ENCODE peak calls at places on chromosomes 11 and 22, in four cellular contexts. One of them, this sample, is unnamed.

GRCh38 chr22:28129319-28129962 is 210.4 kb upstream of the PITPNB start:
- DNase-seq in RWPE1: no peak
- DNase-seq in adipocyte: no peak
- DNase-seq in NCI-H2029 treated with DMSO at 0.1 percent for 48 hours: no peak
- DNase-seq in this sample: no peak

GRCh38 chr22:50118557-50119168 is 28.9 kb downstream of the MOV10L1 start:
- DNase-seq in RWPE1: no peak
- DNase-seq in adipocyte: peak
- DNase-seq in NCI-H2029 treated with DMSO at 0.1 percent for 48 hours: no peak
- DNase-seq in this sample: no peak

GRCh38 chr22:39622881-39623367 is 52.4 kb downstream of the CACNA1I start:
- DNase-seq in RWPE1: no peak
- DNase-seq in adipocyte: peak
- DNase-seq in NCI-H2029 treated with DMSO at 0.1 percent for 48 hours: no peak
- DNase-seq in this sample: no peak

GRCh38 chr22:24894220-24894975 is 52.1 kb downstream of the LHFPL7 start:
- DNase-seq in RWPE1: peak
- DNase-seq in adipocyte: peak
- DNase-seq in NCI-H2029 treated with DMSO at 0.1 percent for 48 hours: peak
- DNase-seq in this sample: peak

GRCh38 chr22:45878051-45878764 is 98.8 kb downstream of the WNT7B start:
- DNase-seq in RWPE1: no peak
- DNase-seq in adipocyte: no peak
- DNase-seq in NCI-H2029 treated with DMSO at 0.1 percent for 48 hours: peak
- DNase-seq in this sample: no peak

GRCh38 chr11:61627831-61628753 is 47.2 kb upstream of the SYT7 start:
- DNase-seq in RWPE1: peak
- DNase-seq in adipocyte: peak
- DNase-seq in NCI-H2029 treated with DMSO at 0.1 percent for 48 hours: peak
- DNase-seq in this sample: peak

GRCh38 chr22:40203568-40203967 is 25.8 kb downstream of the TNRC6B start:
- DNase-seq in RWPE1: no peak
- DNase-seq in adipocyte: peak
- DNase-seq in NCI-H2029 treated with DMSO at 0.1 percent for 48 hours: peak
- DNase-seq in this sample: no peak

GRCh38 chr11:32420937-32421532 is 14.3 kb downstream of the WT1 start:
- DNase-seq in RWPE1: no peak
- DNase-seq in adipocyte: no peak
- DNase-seq in NCI-H2029 treated with DMSO at 0.1 percent for 48 hours: no peak
- DNase-seq in this sample: no peak

GRCh38 chr22:32331236-32331917 is 26.3 kb upstream of the RFPL3 start:
- DNase-seq in RWPE1: no peak
- DNase-seq in adipocyte: no peak
- DNase-seq in NCI-H2029 treated with DMSO at 0.1 percent for 48 hours: no peak
- DNase-seq in this sample: no peak

GRCh38 chr11:26947379-26947844 is 46.5 kb upstream of the FIBIN start:
- DNase-seq in RWPE1: peak
- DNase-seq in adipocyte: peak
- DNase-seq in NCI-H2029 treated with DMSO at 0.1 percent for 48 hours: no peak
- DNase-seq in this sample: no peak

GRCh38 chr11:121053244-121053643 is 29.3 kb downstream of the TBCEL start:
- DNase-seq in RWPE1: no peak
- DNase-seq in adipocyte: no peak
- DNase-seq in NCI-H2029 treated with DMSO at 0.1 percent for 48 hours: no peak
- DNase-seq in this sample: no peak

GRCh38 chr11:33461319-33461718 is 204.1 kb downstream of the HIPK3 start:
- DNase-seq in RWPE1: no peak
- DNase-seq in adipocyte: no peak
- DNase-seq in NCI-H2029 treated with DMSO at 0.1 percent for 48 hours: no peak
- DNase-seq in this sample: no peak

GRCh38 chr11:37468344-37468743 is 870.3 kb upstream of the RAG2 start:
- DNase-seq in RWPE1: no peak
- DNase-seq in adipocyte: no peak
- DNase-seq in NCI-H2029 treated with DMSO at 0.1 percent for 48 hours: no peak
- DNase-seq in this sample: no peak

GRCh38 chr11:128694618-128695481 is 978 bp downstream of the FLI1 start:
- DNase-seq in RWPE1: no peak
- DNase-seq in adipocyte: peak
- DNase-seq in NCI-H2029 treated with DMSO at 0.1 percent for 48 hours: no peak
- DNase-seq in this sample: no peak

GRCh38 chr11:75524576-75525432 is 937 bp downstream of the GDPD5 start:
- DNase-seq in RWPE1: no peak
- DNase-seq in adipocyte: peak
- DNase-seq in NCI-H2029 treated with DMSO at 0.1 percent for 48 hours: no peak
- DNase-seq in this sample: no peak

GRCh38 chr11:5004429-5005274 is 10.0 kb downstream of the OR51L1 start:
- DNase-seq in RWPE1: peak
- DNase-seq in adipocyte: peak
- DNase-seq in NCI-H2029 treated with DMSO at 0.1 percent for 48 hours: peak
- DNase-seq in this sample: peak

GRCh38 chr11:122733301-122733686 is 77.8 kb downstream of the UBASH3B start:
- DNase-seq in RWPE1: no peak
- DNase-seq in adipocyte: no peak
- DNase-seq in NCI-H2029 treated with DMSO at 0.1 percent for 48 hours: peak
- DNase-seq in this sample: no peak

GRCh38 chr11:59689015-59689414 is 20.2 kb upstream of the PATL1 start:
- DNase-seq in RWPE1: no peak
- DNase-seq in adipocyte: no peak
- DNase-seq in NCI-H2029 treated with DMSO at 0.1 percent for 48 hours: no peak
- DNase-seq in this sample: no peak

GRCh38 chr11:119479685-119480275 is 56.8 kb upstream of the THY1 start:
- DNase-seq in RWPE1: no peak
- DNase-seq in adipocyte: no peak
- DNase-seq in NCI-H2029 treated with DMSO at 0.1 percent for 48 hours: no peak
- DNase-seq in this sample: no peak

GRCh38 chr22:41939981-41940852 is 6.7 kb downstream of the CENPM start:
- DNase-seq in RWPE1: no peak
- DNase-seq in adipocyte: no peak
- DNase-seq in NCI-H2029 treated with DMSO at 0.1 percent for 48 hours: peak
- DNase-seq in this sample: no peak

GRCh38 chr11:9178716-9179115 is 86.4 kb downstream of the DENND5A start:
- DNase-seq in RWPE1: no peak
- DNase-seq in adipocyte: no peak
- DNase-seq in NCI-H2029 treated with DMSO at 0.1 percent for 48 hours: no peak
- DNase-seq in this sample: no peak

GRCh38 chr22:46909237-46910030 is 147.0 kb downstream of the TBC1D22A start:
- DNase-seq in RWPE1: no peak
- DNase-seq in adipocyte: no peak
- DNase-seq in NCI-H2029 treated with DMSO at 0.1 percent for 48 hours: no peak
- DNase-seq in this sample: no peak

GRCh38 chr11:2404735-2405196 is 4.2 kb downstream of the TSSC4 start:
- DNase-seq in RWPE1: no peak
- DNase-seq in adipocyte: no peak
- DNase-seq in NCI-H2029 treated with DMSO at 0.1 percent for 48 hours: no peak
- DNase-seq in this sample: no peak

GRCh38 chr11:122807731-122808485 is 30.4 kb upstream of the CRTAM start:
- DNase-seq in RWPE1: no peak
- DNase-seq in adipocyte: peak
- DNase-seq in NCI-H2029 treated with DMSO at 0.1 percent for 48 hours: no peak
- DNase-seq in this sample: no peak

GRCh38 chr11:116981216-116981887 is 116.9 kb downstream of the SIK3 start:
- DNase-seq in RWPE1: no peak
- DNase-seq in adipocyte: no peak
- DNase-seq in NCI-H2029 treated with DMSO at 0.1 percent for 48 hours: no peak
- DNase-seq in this sample: no peak

GRCh38 chr11:58927393-58928081 is 11.8 kb upstream of the GLYATL1 start:
- DNase-seq in RWPE1: no peak
- DNase-seq in adipocyte: peak
- DNase-seq in NCI-H2029 treated with DMSO at 0.1 percent for 48 hours: peak
- DNase-seq in this sample: peak

GRCh38 chr11:122721201-122721963 is 65.9 kb downstream of the UBASH3B start:
- DNase-seq in RWPE1: no peak
- DNase-seq in adipocyte: peak
- DNase-seq in NCI-H2029 treated with DMSO at 0.1 percent for 48 hours: no peak
- DNase-seq in this sample: no peak

GRCh38 chr11:120212259-120212888 is 1.5 kb downstream of the OAF start:
- DNase-seq in RWPE1: no peak
- DNase-seq in adipocyte: no peak
- DNase-seq in NCI-H2029 treated with DMSO at 0.1 percent for 48 hours: no peak
- DNase-seq in this sample: no peak

GRCh38 chr11:1751521-1751921 is 1.1 kb upstream of the IFITM10 start:
- DNase-seq in RWPE1: no peak
- DNase-seq in adipocyte: no peak
- DNase-seq in NCI-H2029 treated with DMSO at 0.1 percent for 48 hours: no peak
- DNase-seq in this sample: no peak

This sample was measured in SHP77 treated with DMSO at 0.1 percent for 48 hours.